ENCODE peak calls at places on chromosome 10, in five cellular contexts. J is progenitor cell of endocrine pancreas, N is AG04450, X is choroid plexus epithelial cell, T is thyroid gland. S is an unnamed sample.

GRCh38 chr10:61052469-61053205 is 108.7 kb upstream of the RHOBTB1 start:
- DNase-seq in J (no peak), N (no peak), X (no peak), T (no peak), S (no peak)

GRCh38 chr10:3287566-3288445 is 115.2 kb upstream of the PITRM1 start:
- DNase-seq in J (no peak), N (no peak), X (no peak), T (no peak), S (no peak)

GRCh38 chr10:33010132-33011037 is 52.4 kb upstream of the ITGB1 start:
- DNase-seq in J (no peak), N (peak), X (peak), T (no peak), S (peak)

GRCh38 chr10:50325449-50326188 is 74.3 kb upstream of the ASAH2 start:
- DNase-seq in J (no peak), N (peak), X (peak), T (peak), S (peak)

GRCh38 chr10:88687853-88688467 is 18.1 kb upstream of the LIPK start:
- DNase-seq in J (no peak), N (no peak), X (peak), T (no peak), S (no peak)

GRCh38 chr10:89389254-89389653 is 3.2 kb upstream of the IFIT1 start:
- DNase-seq in J (no peak), N (no peak), X (peak), T (no peak), S (no peak)

GRCh38 chr10:5589963-5590511 is 65.3 kb downstream of the CALML3 start:
- DNase-seq in J (no peak), N (no peak), X (peak), T (no peak), S (peak)

GRCh38 chr10:117461766-117462423 is 80.7 kb upstream of the EMX2 start:
- DNase-seq in J (no peak), N (no peak), X (peak), T (no peak), S (no peak)

GRCh38 chr10:8193546-8193945 is 139.1 kb downstream of the GATA3 start:
- DNase-seq in J (no peak), N (no peak), X (no peak), T (no peak), S (no peak)

GRCh38 chr10:123966896-123967231 is 75.3 kb upstream of the CPXM2 start:
- DNase-seq in J (no peak), N (no peak), X (no peak), T (no peak), S (no peak)

GRCh38 chr10:34474060-34474376 is 341.1 kb downstream of the PARD3 start:
- DNase-seq in J (no peak), N (peak), X (peak), T (no peak), S (no peak)

GRCh38 chr10:116053910-116054309 is 219.1 kb downstream of the GFRA1 start:
- DNase-seq in J (no peak), N (no peak), X (no peak), T (no peak), S (no peak)

GRCh38 chr10:129848084-129848483 is 116.0 kb downstream of the EBF3 start:
- DNase-seq in J (no peak), N (no peak), X (no peak), T (no peak), S (no peak)

GRCh38 chr10:13862541-13863233 is 275.9 kb downstream of the PRPF18 start:
- DNase-seq in J (no peak), N (no peak), X (no peak), T (no peak), S (no peak)

GRCh38 chr10:103100620-103101019 is 92.5 kb downstream of the NT5C2 start:
- DNase-seq in J (no peak), N (no peak), X (no peak), T (no peak), S (no peak)

GRCh38 chr10:58755688-58756087 is 243.0 kb downstream of the BICC1 start:
- DNase-seq in J (no peak), N (peak), X (peak), T (no peak), S (no peak)

GRCh38 chr10:98555011-98555619 is 108.4 kb upstream of the HPS1 start:
- DNase-seq in J (no peak), N (no peak), X (no peak), T (no peak), S (no peak)

DNA sequence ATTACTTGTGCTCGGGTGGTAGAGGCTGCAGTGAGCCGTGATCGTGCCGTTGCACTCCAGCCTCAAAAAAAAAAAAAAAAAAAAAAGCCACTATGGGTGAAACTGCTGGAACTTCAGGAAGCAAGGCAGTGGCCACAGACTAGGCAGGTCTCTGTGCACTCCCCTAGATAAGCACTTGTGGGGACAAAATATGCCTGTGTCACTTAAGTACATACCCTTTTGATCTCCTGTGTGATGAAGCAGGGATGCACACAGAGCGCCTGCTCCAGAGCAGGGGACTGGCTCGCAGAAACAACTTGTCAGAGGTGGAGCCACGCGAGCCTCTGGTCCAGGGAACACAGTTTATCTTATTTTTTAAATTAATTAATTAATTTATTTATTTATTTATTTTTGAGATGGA is 42.9 kb upstream of the PSAP start:
- DNase-seq in J (no peak), N (no peak), X (no peak), T (no peak), S (no peak)
- TF ChIP-seq CTCF in J (no peak), N (no peak), X (no peak), T (no peak), S (no peak)

DNA sequence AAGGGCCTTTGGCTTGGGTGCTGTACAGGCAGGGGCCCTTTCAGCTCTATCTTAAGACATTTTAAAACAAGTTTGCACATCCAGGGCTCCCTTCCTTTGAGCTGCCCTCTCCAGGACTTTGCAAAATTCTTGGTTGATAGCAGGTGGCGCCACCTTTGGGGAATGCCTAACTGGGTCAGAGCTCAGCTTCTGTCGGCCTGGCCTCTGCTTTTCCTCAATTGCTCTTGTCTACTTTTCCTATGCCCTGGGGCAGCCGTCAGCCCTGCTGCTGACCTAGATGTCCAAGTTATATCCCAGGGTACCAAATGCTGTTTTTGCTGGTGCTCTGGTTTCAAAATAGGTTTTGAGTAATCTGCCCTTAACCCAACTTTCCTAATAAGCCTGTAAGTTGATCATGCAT is 65.8 kb downstream of the APBB1IP start:
- DNase-seq in J (no peak), N (no peak), X (no peak), T (no peak), S (peak)
- TF ChIP-seq CTCF in J (no peak), N (no peak), X (no peak), T (no peak), S (no peak)

DNA sequence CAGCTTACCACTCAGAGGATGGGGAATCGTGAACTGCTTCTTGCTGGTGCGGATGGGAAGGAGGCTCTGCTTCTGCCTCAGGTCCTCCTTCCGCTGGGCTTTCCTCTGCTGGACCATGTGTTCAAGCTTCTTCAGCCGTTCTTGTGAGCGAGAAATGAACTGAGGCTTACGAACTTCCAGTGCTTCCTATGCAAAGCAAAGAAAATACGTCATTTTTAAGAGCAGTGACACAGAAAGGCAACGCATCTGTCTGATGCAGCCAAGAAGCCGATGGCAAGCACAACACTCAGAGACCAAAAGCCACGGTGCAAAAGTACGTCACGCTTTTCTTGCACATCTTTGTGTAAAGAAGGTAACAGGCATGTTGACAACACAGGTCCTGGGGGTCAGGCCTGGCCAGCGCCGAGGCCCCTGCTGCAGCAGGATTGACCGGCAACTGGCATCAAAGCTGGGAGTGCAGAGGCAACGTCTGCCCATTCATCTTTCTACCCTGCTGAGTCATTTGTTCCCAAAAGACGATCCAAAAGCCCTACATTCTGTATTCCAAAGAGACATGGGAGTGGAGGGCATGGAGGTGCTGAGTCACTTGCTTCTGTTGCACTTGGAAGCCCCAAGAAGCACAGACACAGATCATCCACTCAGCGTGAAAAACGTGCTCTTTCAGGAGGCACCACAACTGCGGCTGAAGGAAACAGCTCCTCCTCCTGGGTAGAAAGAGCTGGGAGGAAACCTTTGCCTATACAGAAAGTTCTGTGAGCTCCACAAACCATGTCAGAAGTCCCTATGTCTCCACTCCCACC is 71.0 kb upstream of the ADAM12 start:
- DNase-seq in J (no peak), N (no peak), X (peak), T (no peak), S (no peak)
- TF ChIP-seq CTCF in J (no peak), N (no peak), X (peak), T (no peak), S (no peak)

GRCh38 chr10:84267503-84268126 is 22.8 kb downstream of the RGR start:
- DNase-seq in J (no peak), N (no peak), X (peak), T (peak), S (peak)
- TF ChIP-seq CTCF in J (peak), N (peak), X (peak), T (peak), S (peak)

GRCh38 chr10:63976538-63976937 is 455.3 kb downstream of the REEP3 start:
- DNase-seq in J (peak), N (no peak), X (peak), T (peak), S (peak)

GRCh38 chr10:63972949-63973827 is 452.0 kb downstream of the REEP3 start:
- DNase-seq in J (no peak), N (no peak), X (no peak), T (no peak), S (no peak)

GRCh38 chr10:63977329-63977923 is 456.2 kb downstream of the REEP3 start:
- DNase-seq in J (peak), N (no peak), X (peak), T (peak), S (peak)
- TF ChIP-seq CTCF in J (peak), N (peak), X (peak), T (peak), S (peak)

GRCh38 chr10:86261933-86262665 is 104.5 kb downstream of the GRID1 start:
- DNase-seq in J (peak), N (no peak), X (peak), T (peak), S (peak)
- TF ChIP-seq CTCF in J (peak), N (no peak), X (peak), T (peak), S (no peak)

GRCh38 chr10:43846187-43846680 is 197.6 kb upstream of the ZNF32 start:
- DNase-seq in J (no peak), N (no peak), X (peak), T (no peak), S (peak)
- TF ChIP-seq CTCF in J (no peak), N (no peak), X (peak), T (no peak), S (no peak)

DNA sequence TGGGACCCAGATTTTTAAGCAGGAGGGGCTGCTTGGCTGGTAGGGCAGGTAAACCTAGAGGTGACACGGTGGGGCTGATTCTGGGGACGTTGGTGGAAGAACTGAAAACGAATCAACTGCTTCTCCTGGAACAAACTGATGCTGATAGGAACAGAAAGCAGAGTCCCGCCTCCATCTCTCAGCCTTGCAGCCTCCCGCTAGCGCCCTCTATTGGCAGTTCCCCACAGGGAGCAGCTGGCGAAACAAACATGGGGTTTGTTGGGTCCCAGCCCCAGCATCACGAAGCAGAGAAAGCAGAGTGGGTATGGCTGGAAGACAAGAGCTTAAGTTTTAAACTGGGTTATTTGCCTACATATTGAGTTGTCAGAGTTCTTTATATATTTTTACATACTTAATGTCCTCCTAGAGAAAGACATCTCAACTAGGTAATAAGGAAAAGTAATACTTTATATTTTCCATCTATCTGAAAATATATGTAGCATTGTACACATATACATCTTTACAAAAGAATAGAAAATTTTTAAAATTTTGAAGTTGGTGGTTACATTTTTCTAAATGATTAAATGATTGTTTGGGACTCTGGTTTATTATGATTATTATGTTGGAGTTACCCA is 42.3 kb upstream of the FOXI2 start:
- DNase-seq in J (peak), N (no peak), X (peak), T (no peak), S (peak)
- TF ChIP-seq CTCF in J (peak), N (no peak), X (peak), T (no peak), S (peak)

GRCh38 chr10:73414230-73414981 is 548 bp upstream of the ANXA7 start:
- DNase-seq in J (no peak), N (no peak), X (peak), T (no peak), S (no peak)

GRCh38 chr10:73416571-73416970 is 2.7 kb upstream of the ANXA7 start:
- DNase-seq in J (no peak), N (no peak), X (no peak), T (no peak), S (no peak)

GRCh38 chr10:73410897-73411296 is 3.0 kb downstream of the ANXA7 start:
- DNase-seq in J (no peak), N (no peak), X (no peak), T (no peak), S (no peak)

GRCh38 chr10:73413108-73413527 is 740 bp downstream of the ANXA7 start:
- DNase-seq in J (no peak), N (no peak), X (no peak), T (no peak), S (peak)

DNA sequence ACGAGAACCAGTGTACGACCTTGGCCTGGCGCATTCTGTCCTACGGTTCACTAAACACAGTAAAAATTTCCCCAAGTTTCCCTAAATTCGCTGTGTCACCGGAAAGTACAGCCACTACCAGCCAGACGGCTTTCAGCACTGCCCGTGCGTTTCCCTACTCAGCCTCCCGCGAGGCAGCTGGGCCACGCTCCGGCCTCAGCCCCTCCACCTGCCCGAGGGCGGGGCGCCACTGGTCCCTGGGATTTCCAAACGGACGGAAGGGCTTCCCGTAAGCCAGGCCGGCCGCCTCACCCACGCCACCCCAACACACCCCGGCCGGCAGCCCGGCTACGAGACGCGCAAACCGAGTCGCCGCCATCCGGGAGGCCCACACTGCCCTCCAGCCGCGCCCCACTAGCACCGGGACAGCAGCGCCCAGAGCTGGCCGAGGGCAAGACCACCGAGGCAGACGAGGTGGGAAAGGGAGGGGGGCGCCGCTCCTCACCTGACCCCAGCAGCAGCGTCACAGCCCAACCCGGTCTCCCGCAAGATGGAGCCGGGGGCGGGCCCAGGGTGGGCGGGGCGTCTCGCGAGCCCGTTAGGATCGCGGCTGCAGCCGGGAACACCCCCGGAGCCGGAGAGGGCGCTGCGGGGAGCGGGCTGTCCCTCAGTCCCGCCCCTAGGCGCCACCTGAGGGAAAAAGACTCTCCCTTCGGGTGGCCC is at the start of gene ANXA7:
- DNase-seq in J (peak), N (peak), X (peak), T (peak), S (peak)
- TF ChIP-seq CTCF in J (peak), N (peak), X (peak), T (no peak), S (no peak)